ENCODE peak calls at places on chromosomes 12 and 14, in eight cellular contexts. I, J, D, R, M, C, B and H are unnamed samples.

GRCh38 chr12:121573949-121574520 is 6.8 kb downstream of the KDM2B start:
- DNase-seq in D (no peak), I (no peak), M (no peak), B (no peak), R (no peak), C (no peak), J (no peak), H (no peak)

GRCh38 chr12:3225154-3225795 is 148.1 kb downstream of the TSPAN9 start:
- DNase-seq in C (peak), R (no peak), B (no peak), J (peak), M (no peak), D (no peak), I (peak), H (no peak)

GRCh38 chr12:13404631-13405473 is 208.3 kb downstream of the EMP1 start:
- DNase-seq in I (no peak), M (no peak), C (no peak), R (no peak), B (no peak), J (no peak), D (no peak), H (no peak)

GRCh38 chr14:99757331-99758070 is 35.7 kb upstream of the EML1 start:
- DNase-seq in R (no peak), M (no peak), B (no peak), J (no peak), C (peak), D (no peak), I (peak), H (no peak)

GRCh38 chr14:104974146-104974541 is 4.0 kb downstream of the AHNAK2 start:
- DNase-seq in R (no peak), D (no peak), B (no peak), I (no peak), C (no peak), M (no peak), J (no peak), H (no peak)

GRCh38 chr12:102966200-102966941 is 8.9 kb downstream of the ASCL1 start:
- DNase-seq in M (no peak), I (no peak), B (no peak), C (no peak), R (no peak), J (no peak), D (no peak), H (no peak)

GRCh38 chr14:64611358-64612020 is 61.7 kb downstream of the PPP1R36 start:
- DNase-seq in R (no peak), J (no peak), C (no peak), I (peak), D (no peak), B (no peak), M (peak), H (no peak)

GRCh38 chr14:89269404-89269803 is 147.6 kb downstream of the FOXN3 start:
- DNase-seq in J (no peak), I (no peak), R (no peak), B (no peak), M (no peak), D (no peak), C (no peak), H (no peak)

GRCh38 chr12:94077209-94077608 is 71.2 kb upstream of the PLXNC1 start:
- DNase-seq in R (no peak), I (no peak), C (no peak), M (no peak), B (no peak), D (no peak), J (no peak), H (no peak)

GRCh38 chr12:130422676-130423075 is 85.0 kb downstream of the PIWIL1 start:
- DNase-seq in J (no peak), I (no peak), M (no peak), B (no peak), D (no peak), R (no peak), C (no peak), H (no peak)

GRCh38 chr12:9244894-9245293 is 36.7 kb upstream of the PZP start:
- DNase-seq in I (no peak), B (no peak), R (no peak), C (no peak), D (no peak), J (peak), M (no peak), H (peak)

DNA sequence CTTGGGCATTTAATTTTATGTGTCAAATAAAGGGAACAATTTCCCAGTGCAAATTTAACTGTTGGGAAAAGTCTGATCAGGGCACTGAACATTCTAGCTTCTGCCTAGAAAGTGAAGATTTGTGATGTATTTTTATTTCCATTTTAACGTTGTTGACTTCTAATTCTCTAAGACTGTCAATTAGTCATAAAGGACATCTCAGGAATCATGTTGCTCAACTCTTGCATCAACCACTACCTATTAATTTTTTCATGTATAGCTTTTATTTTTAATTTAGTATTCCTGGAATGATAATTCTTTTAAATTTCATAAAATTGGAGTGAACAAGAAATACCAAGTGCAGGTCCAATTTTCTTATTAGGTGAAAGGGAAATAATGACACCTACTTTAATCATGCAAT is 87.9 kb upstream of the METAP2 start:
- DNase-seq in D (no peak), M (no peak), I (peak), J (no peak), B (no peak), C (no peak), R (no peak), H (no peak)
- TF ChIP-seq CTCF in D (no peak), M (no peak), I (no peak), J (no peak), B (no peak), C (no peak), R (no peak), H (no peak)

GRCh38 chr14:68715032-68715924 is 77.6 kb downstream of the ZFP36L1 start:
- DNase-seq in R (no peak), I (peak), C (no peak), M (no peak), B (no peak), D (no peak), J (peak), H (no peak)

GRCh38 chr14:68722186-68722585 is 70.7 kb downstream of the ZFP36L1 start:
- DNase-seq in J (no peak), M (no peak), I (no peak), R (peak), C (no peak), D (no peak), B (no peak), H (no peak)

GRCh38 chr14:68719634-68720384 is 73.1 kb downstream of the ZFP36L1 start:
- DNase-seq in D (no peak), R (no peak), B (no peak), J (no peak), M (no peak), I (no peak), C (no peak), H (no peak)

GRCh38 chr14:68716698-68717097 is 76.2 kb downstream of the ZFP36L1 start:
- DNase-seq in M (no peak), R (no peak), B (no peak), C (no peak), J (no peak), I (no peak), D (no peak), H (no peak)

GRCh38 chr14:68718033-68718725 is 74.7 kb downstream of the ZFP36L1 start:
- DNase-seq in B (no peak), R (no peak), I (no peak), J (peak), M (no peak), D (no peak), C (no peak), H (no peak)
- TF ChIP-seq CTCF in B (no peak), R (no peak), I (peak), J (peak), M (no peak), D (no peak), C (peak), H (no peak)

GRCh38 chr12:43942379-43942778 is 106.5 kb downstream of the TMEM117 start:
- DNase-seq in B (no peak), M (no peak), C (no peak), I (no peak), J (no peak), R (no peak), D (no peak), H (no peak)

GRCh38 chr12:43937947-43938346 is 102.1 kb downstream of the TMEM117 start:
- DNase-seq in B (no peak), M (no peak), I (peak), R (no peak), D (no peak), C (no peak), J (peak), H (no peak)
- TF ChIP-seq CTCF in B (no peak), M (no peak), I (peak), R (no peak), D (no peak), C (peak), J (peak), H (no peak)

GRCh38 chr14:34501004-34501580 is 38.4 kb downstream of the EAPP start:
- DNase-seq in I (no peak), J (no peak), D (no peak), R (no peak), M (no peak), B (no peak), C (peak), H (no peak)

GRCh38 chr14:34501997-34502396 is 37.5 kb downstream of the EAPP start:
- DNase-seq in J (no peak), D (no peak), B (no peak), C (no peak), R (no peak), M (no peak), I (no peak), H (no peak)

GRCh38 chr14:34498684-34499412 is 36.8 kb upstream of the SPTSSA start:
- DNase-seq in R (no peak), I (no peak), J (peak), D (no peak), M (peak), B (no peak), C (no peak), H (peak)

GRCh38 chr14:34496007-34496678 is 34.1 kb upstream of the SPTSSA start:
- DNase-seq in C (no peak), M (no peak), J (no peak), R (peak), B (peak), I (peak), D (peak), H (no peak)

GRCh38 chr14:34496679-34497513 is 34.9 kb upstream of the SPTSSA start:
- DNase-seq in M (peak), J (no peak), I (peak), D (peak), B (peak), C (peak), R (peak), H (no peak)
- TF ChIP-seq CTCF in M (peak), J (no peak), I (peak), D (no peak), B (no peak), C (peak), R (no peak), H (no peak)

DNA sequence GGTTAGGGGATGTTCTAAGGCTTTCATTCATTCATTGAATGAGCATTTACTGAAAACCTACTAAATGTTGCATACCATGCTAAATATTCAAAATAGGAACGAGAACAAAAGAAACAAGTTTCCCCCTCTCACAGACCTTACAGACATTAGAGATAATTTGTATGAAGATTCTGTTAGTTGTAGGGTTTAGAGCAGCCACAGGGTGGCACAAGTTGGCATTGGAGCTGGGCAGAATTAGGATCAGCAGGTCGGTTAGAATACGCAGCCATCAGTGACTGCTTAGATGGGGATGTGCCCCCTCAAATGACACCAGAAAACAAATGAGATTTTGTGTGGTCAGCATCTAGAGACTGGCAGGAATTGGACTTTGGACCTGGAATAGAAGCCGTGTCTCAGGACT is 166.3 kb upstream of the DAAM1 start:
- DNase-seq in M (no peak), I (no peak), C (no peak), R (no peak), D (no peak), J (no peak), B (no peak), H (no peak)
- TF ChIP-seq CTCF in M (no peak), I (no peak), C (no peak), R (no peak), D (no peak), J (no peak), B (no peak), H (no peak)

GRCh38 chr12:81617915-81618314 is 141.2 kb downstream of the PPFIA2 start:
- DNase-seq in D (no peak), M (no peak), B (no peak), R (no peak), I (no peak), J (no peak), C (no peak), H (no peak)
- TF ChIP-seq CTCF in D (no peak), M (no peak), B (no peak), R (no peak), I (no peak), J (no peak), C (no peak), H (no peak)

DNA sequence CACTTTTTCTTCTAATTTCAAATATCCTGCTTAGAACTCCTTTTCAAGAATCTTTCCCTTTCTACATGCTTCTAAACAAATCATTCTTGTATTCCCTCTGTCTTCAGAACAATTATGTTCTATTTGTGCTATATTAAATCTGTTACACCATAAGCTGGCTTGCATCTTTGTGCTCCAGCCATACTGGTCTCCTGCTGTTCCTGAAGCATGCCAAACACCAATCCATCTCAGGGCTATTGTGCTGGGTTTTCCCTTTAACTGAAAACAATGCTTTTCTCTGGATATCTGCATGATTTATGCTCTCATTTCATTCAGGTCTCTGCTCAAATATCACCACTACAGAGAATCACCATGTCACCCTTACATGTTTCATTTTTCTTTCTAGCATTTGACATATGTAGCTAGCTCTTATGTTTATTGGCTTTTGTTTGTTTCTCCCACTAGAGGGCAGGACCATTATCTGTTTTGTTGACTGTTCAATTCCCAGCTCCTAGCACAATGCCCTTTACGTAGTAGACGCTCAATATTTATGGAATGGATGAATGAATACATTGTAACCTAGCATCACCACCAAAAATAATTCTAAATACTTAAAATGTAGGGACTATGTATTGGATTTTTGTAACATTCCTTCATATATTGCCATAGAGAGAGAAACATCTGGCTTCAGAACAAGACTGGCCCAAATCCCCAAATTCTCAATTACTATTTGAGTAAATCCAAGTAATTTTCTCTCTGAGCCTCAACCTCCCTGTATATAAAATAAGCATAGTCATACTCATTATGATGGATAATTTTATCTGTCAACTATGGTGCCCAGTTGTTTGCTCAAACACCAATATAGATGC is 302.0 kb upstream of the SYT1 start:
- DNase-seq in R (no peak), C (no peak), M (no peak), I (peak), J (no peak), D (no peak), B (no peak), H (no peak)
- TF ChIP-seq CTCF in R (no peak), C (peak), M (no peak), I (peak), J (no peak), D (no peak), B (no peak), H (no peak)

GRCh38 chr12:127526925-127527324 is 740.0 kb upstream of the TMEM132C start:
- DNase-seq in I (no peak), M (no peak), B (no peak), J (no peak), D (no peak), R (no peak), C (no peak), H (no peak)
- TF ChIP-seq CTCF in I (no peak), M (no peak), B (no peak), J (no peak), D (no peak), R (no peak), C (no peak), H (no peak)

GRCh38 chr14:65940056-65940735 is 527.7 kb downstream of the FUT8 start:
- DNase-seq in D (no peak), J (peak), B (no peak), C (no peak), R (no peak), M (no peak), I (no peak), H (peak)
- TF ChIP-seq CTCF in D (no peak), J (peak), B (no peak), C (no peak), R (no peak), M (no peak), I (peak), H (no peak)